ENCODE peak calls at places on chromosomes 4 and X, in seven cellular contexts. T, L, S, K, M, F and U are unnamed samples.

GRCh38 chr4:85606505-85606904 is 131.6 kb downstream of the ARHGAP24 start:
- DNase-seq in T (no peak), L (no peak), S (no peak), K (no peak), M (no peak), F (no peak), U (no peak)

GRCh38 chr4:77854431-77855111 is 8.1 kb upstream of the MRPL1 start:
- DNase-seq in T (no peak), L (no peak), S (no peak), K (no peak), M (no peak), F (no peak), U (no peak)

GRCh38 chrX:76434103-76434741 is 6.7 kb downstream of the MAGEE1 start:
- DNase-seq in T (no peak), L (no peak), S (no peak), K (no peak), M (no peak), F (no peak), U (no peak)

GRCh38 chrX:119654112-119654531 is 38.8 kb downstream of the SEPTIN6 start:
- DNase-seq in T (no peak), L (no peak), S (no peak), K (peak; percentile 62), M (peak; percentile 53), F (peak; percentile 44), U (no peak)

GRCh38 chr4:87257523-87257922 is 37.1 kb upstream of the KLHL8 start:
- DNase-seq in T (no peak), L (no peak), S (no peak), K (no peak), M (no peak), F (no peak), U (no peak)

GRCh38 chrX:75603833-75604232 is 81.0 kb upstream of the ZDHHC15 start:
- DNase-seq in T (peak; percentile 1), L (peak; percentile 7), S (no peak), K (no peak), M (no peak), F (no peak), U (peak; percentile 7)

GRCh38 chr4:86593726-86594558 is at the start of gene PTPN13:
- DNase-seq in T (peak; percentile 74), L (peak; percentile 42), S (peak; percentile 97), K (peak; percentile 96), M (peak; percentile 94), F (peak; percentile 99), U (peak; percentile 71)

GRCh38 chr4:167578906-167579305 is 344.6 kb upstream of the SPOCK3 start:
- DNase-seq in T (no peak), L (no peak), S (peak; percentile 13), K (no peak), M (no peak), F (no peak), U (no peak)

GRCh38 chr4:148787831-148788477 is 345.7 kb upstream of the NR3C2 start:
- DNase-seq in T (no peak), L (no peak), S (no peak), K (no peak), M (no peak), F (no peak), U (no peak)

GRCh38 chrX:29841750-29842149 is 373.6 kb upstream of the MAGEB2 start:
- DNase-seq in T (no peak), L (no peak), S (no peak), K (no peak), M (no peak), F (no peak), U (no peak)

GRCh38 chrX:123988423-123989116 is 27.1 kb downstream of the STAG2 start:
- DNase-seq in T (no peak), L (no peak), S (no peak), K (no peak), M (no peak), F (no peak), U (no peak)

GRCh38 chrX:149504915-149505651 is at the start of gene IDS:
- DNase-seq in T (peak; percentile 49), L (peak; percentile 69), S (peak; percentile 68), K (peak; percentile 94), M (peak; percentile 81), F (peak; percentile 88), U (peak; percentile 58)

GRCh38 chr4:53914313-53915016 is 149.9 kb downstream of the CHIC2 start:
- DNase-seq in T (no peak), L (no peak), S (no peak), K (no peak), M (no peak), F (no peak), U (no peak)

GRCh38 chrX:36241397-36241796 is 321.9 kb downstream of the CFAP47 start:
- DNase-seq in T (no peak), L (no peak), S (no peak), K (no peak), M (no peak), F (no peak), U (no peak)

GRCh38 chrX:20244936-20245335 is 21.8 kb downstream of the RPS6KA3 start:
- DNase-seq in T (no peak), L (no peak), S (no peak), K (no peak), M (peak; percentile 6), F (no peak), U (no peak)

GRCh38 chr4:77367638-77368037 is 210.6 kb downstream of the CCNG2 start:
- DNase-seq in T (no peak), L (no peak), S (no peak), K (no peak), M (no peak), F (no peak), U (no peak)

GRCh38 chrX:108036298-108036973 is 8.4 kb upstream of the VSIG1 start:
- DNase-seq in T (no peak), L (peak; percentile 89), S (no peak), K (no peak), M (no peak), F (no peak), U (peak; percentile 12)

GRCh38 chr4:134952775-134953174 is 751.2 kb upstream of the PABPC4L start:
- DNase-seq in T (no peak), L (no peak), S (no peak), K (no peak), M (no peak), F (no peak), U (no peak)

GRCh38 chr4:138650917-138651564 is 364.5 kb upstream of the NOCT start:
- DNase-seq in T (no peak), L (no peak), S (no peak), K (no peak), M (no peak), F (no peak), U (peak; percentile 23)

GRCh38 chr4:147157860-147158701 is 212.4 kb upstream of the TTC29 start:
- DNase-seq in T (no peak), L (peak; percentile 39), S (no peak), K (peak; percentile 74), M (no peak), F (peak; percentile 17), U (peak; percentile 7)

GRCh38 chr4:85952518-85952917 is 407.3 kb downstream of the MAPK10 start:
- DNase-seq in T (no peak), L (no peak), S (no peak), K (no peak), M (no peak), F (no peak), U (no peak)

GRCh38 chrX:45228126-45228525 is 27.4 kb upstream of the DIPK2B start:
- DNase-seq in T (no peak), L (no peak), S (no peak), K (no peak), M (no peak), F (no peak), U (no peak)

GRCh38 chr4:107931775-107932321 is 499 bp downstream of the CYP2U1 start:
- DNase-seq in T (no peak), L (no peak), S (no peak), K (no peak), M (peak; percentile 10), F (no peak), U (no peak)

GRCh38 chrX:72358313-72358712 is 52.6 kb upstream of the CITED1 start:
- DNase-seq in T (no peak), L (no peak), S (no peak), K (no peak), M (no peak), F (no peak), U (peak; percentile 13)

GRCh38 chr4:102578270-102578669 is 77.1 kb downstream of the NFKB1 start:
- DNase-seq in T (no peak), L (no peak), S (no peak), K (no peak), M (no peak), F (no peak), U (no peak)

GRCh38 chr4:82360298-82361177 is 13.3 kb downstream of the HNRNPD start:
- DNase-seq in T (no peak), L (no peak), S (no peak), K (no peak), M (peak; percentile 12), F (no peak), U (no peak)

GRCh38 chr4:7435411-7436095 is 823 bp upstream of the PSAPL1 start:
- DNase-seq in T (no peak), L (peak; percentile 44), S (no peak), K (peak; percentile 26), M (no peak), F (no peak), U (no peak)

GRCh38 chr4:38691251-38692008 is 27.4 kb downstream of the KLF3 start:
- DNase-seq in T (no peak), L (no peak), S (no peak), K (no peak), M (no peak), F (no peak), U (no peak)
- TF ChIP-seq POLR2A in T (no peak), L (no peak), S (no peak), K (no peak), M (no peak), F (no peak), U (no peak)

GRCh38 chrX:41441934-41442823 is 5.0 kb upstream of the NYX start:
- DNase-seq in T (peak; percentile 53), L (peak; percentile 84), S (peak; percentile 64), K (peak; percentile 88), M (peak; percentile 73), F (peak; percentile 85), U (no peak)
- TF ChIP-seq POLR2A in T (no peak), L (no peak), S (no peak), K (no peak), M (no peak), F (peak; percentile 81), U (no peak)

GRCh38 chr4:140756292-140757219 is at the start of gene TBC1D9:
- DNase-seq in T (peak; percentile 46), L (peak; percentile 68), S (peak; percentile 86), K (peak; percentile 91), M (peak; percentile 81), F (peak; percentile 79), U (peak; percentile 26)
- TF ChIP-seq POLR2A in T (peak; percentile 35), L (peak; percentile 58), S (peak; percentile 53), K (no peak), M (peak; percentile 38), F (peak; percentile 60), U (peak; percentile 72)

DNA sequence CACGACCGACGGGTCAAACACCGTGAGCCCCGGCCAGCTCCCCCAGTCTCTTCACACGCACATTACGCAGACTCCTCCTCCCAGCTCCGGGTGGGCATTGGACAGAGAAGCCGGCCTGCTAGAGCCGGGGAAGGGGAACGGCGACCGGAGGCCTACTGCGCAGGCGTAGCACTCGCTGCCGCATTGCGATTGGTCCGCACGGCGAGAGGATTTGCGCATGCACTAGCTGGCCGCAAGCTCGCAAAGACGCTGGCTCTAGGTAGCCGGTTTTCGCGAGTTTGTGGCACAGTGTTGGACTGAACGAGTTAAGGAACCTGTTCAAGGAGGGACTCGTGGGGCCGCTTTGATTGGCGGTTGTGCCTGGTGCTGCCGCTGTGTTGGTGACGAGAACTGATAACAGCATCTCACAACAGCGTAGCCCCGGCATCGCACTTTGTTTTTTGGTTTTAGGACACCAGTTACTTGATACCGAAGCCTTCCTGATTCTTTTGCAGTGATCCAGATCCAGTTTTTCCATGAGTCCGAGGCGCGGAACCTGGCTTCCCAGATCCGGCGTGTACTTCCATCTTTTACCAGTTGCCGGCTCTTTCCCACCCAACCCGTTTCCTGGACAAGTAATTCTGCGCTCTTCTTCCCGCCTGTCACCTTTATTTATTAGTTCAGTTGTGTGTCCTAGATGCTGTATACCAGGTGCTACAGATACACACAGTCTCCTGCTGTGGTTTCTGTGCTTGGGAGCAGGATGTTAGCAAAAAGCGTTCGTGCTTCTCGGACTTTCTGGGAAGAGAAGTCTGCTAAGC is at the start of gene AIFM1:
- DNase-seq in T (peak; percentile 57), L (peak; percentile 88), S (peak; percentile 89), K (peak; percentile 95), M (peak; percentile 76), F (peak; percentile 89), U (peak; percentile 77)
- TF ChIP-seq POLR2A in T (peak; percentile 85), L (peak; percentile 72), S (peak; percentile 66), K (no peak), M (peak; percentile 79), F (peak; percentile 89), U (peak; percentile 78)